ENCODE peak calls at places on chromosome 16, in six cellular contexts. T is cardiac muscle cell, L is BJ, U is HL-60, K is fibroblast of lung, M is esophagus muscularis mucosa. R is an unnamed sample.

GRCh38 chr16:88446736-88447135 is 6.3 kb upstream of the ZFPM1 start:
- DNase-seq in T (no peak), L (no peak), U (no peak), K (no peak), M (no peak), R (no peak)

GRCh38 chr16:79885320-79885719 is 284.8 kb upstream of the MAF start:
- DNase-seq in T (no peak), L (no peak), U (no peak), K (no peak), M (no peak), R (no peak)

GRCh38 chr16:88792668-88793587 is 7.9 kb upstream of the PIEZO1 start:
- DNase-seq in T (no peak), L (no peak), U (no peak), K (no peak), M (no peak), R (no peak)

GRCh38 chr16:1019234-1019933 is 37.8 kb downstream of the SOX8 start:
- DNase-seq in T (no peak), L (peak), U (no peak), K (no peak), M (no peak), R (no peak)

GRCh38 chr16:4273858-4274291 is 1.1 kb upstream of the TFAP4 start:
- DNase-seq in T (peak), L (no peak), U (peak), K (peak), M (peak), R (no peak)

GRCh38 chr16:82061861-82062525 is 26.9 kb downstream of the HSD17B2 start:
- DNase-seq in T (peak), L (no peak), U (peak), K (peak), M (no peak), R (no peak)

GRCh38 chr16:75351183-75351582 is 82.1 kb downstream of the CFDP1 start:
- DNase-seq in T (no peak), L (peak), U (no peak), K (peak), M (no peak), R (no peak)

GRCh38 chr16:68379472-68380347 is 68.6 kb downstream of the SMPD3 start:
- DNase-seq in T (no peak), L (no peak), U (no peak), K (no peak), M (no peak), R (no peak)

GRCh38 chr16:78421244-78421661 is 321.8 kb downstream of the WWOX start:
- DNase-seq in T (no peak), L (no peak), U (no peak), K (no peak), M (no peak), R (no peak)

GRCh38 chr16:12305847-12306246 is 329.3 kb downstream of the SNX29 start:
- DNase-seq in T (no peak), L (no peak), U (no peak), K (no peak), M (no peak), R (no peak)

GRCh38 chr16:12173121-12173520 is 196.6 kb downstream of the SNX29 start:
- DNase-seq in T (no peak), L (no peak), U (no peak), K (no peak), M (no peak), R (no peak)

GRCh38 chr16:56632160-56632847 is at the start of gene MT1M:
- DNase-seq in T (peak), L (no peak), U (no peak), K (no peak), M (no peak), R (no peak)

GRCh38 chr16:20280259-20280658 is 47.1 kb downstream of the GP2 start:
- DNase-seq in T (no peak), L (no peak), U (no peak), K (no peak), M (no peak), R (no peak)

GRCh38 chr16:68737046-68737729 is at the start of gene CDH1:
- DNase-seq in T (peak), L (no peak), U (no peak), K (no peak), M (no peak), R (no peak)

GRCh38 chr16:87849419-87850008 is 19.8 kb downstream of the SLC7A5 start:
- DNase-seq in T (no peak), L (no peak), U (no peak), K (no peak), M (no peak), R (no peak)

GRCh38 chr16:71320021-71320420 is 30.8 kb upstream of the CMTR2 start:
- DNase-seq in T (no peak), L (no peak), U (no peak), K (no peak), M (no peak), R (no peak)

GRCh38 chr16:79307214-79307613 is 293.3 kb downstream of the MAF start:
- DNase-seq in T (no peak), L (no peak), U (no peak), K (no peak), M (peak), R (no peak)

GRCh38 chr16:49844399-49844798 is 11.5 kb downstream of the ZNF423 start:
- DNase-seq in T (no peak), L (no peak), U (no peak), K (no peak), M (no peak), R (no peak)

GRCh38 chr16:63602206-63602927 is 1519.5 kb downstream of the CDH11 start:
- DNase-seq in T (no peak), L (no peak), U (no peak), K (no peak), M (no peak), R (no peak)

GRCh38 chr16:1057252-1057932 is 15.2 kb upstream of the SSTR5 start:
- DNase-seq in T (peak), L (no peak), U (peak), K (no peak), M (no peak), R (no peak)

GRCh38 chr16:11852092-11852809 is 909 bp upstream of the RSL1D1 start:
- DNase-seq in T (no peak), L (no peak), U (peak), K (no peak), M (no peak), R (no peak)

GRCh38 chr16:65069090-65069489 is 52.8 kb downstream of the CDH11 start:
- DNase-seq in T (no peak), L (peak), U (no peak), K (peak), M (no peak), R (no peak)

GRCh38 chr16:71846443-71846842 is 667 bp downstream of the ATXN1L start:
- DNase-seq in T (peak), L (no peak), U (no peak), K (peak), M (no peak), R (no peak)

GRCh38 chr16:87657621-87658192 is 55.4 kb downstream of the JPH3 start:
- DNase-seq in T (no peak), L (no peak), U (no peak), K (no peak), M (no peak), R (no peak)

GRCh38 chr16:87706278-87707000 is 59.3 kb downstream of the KLHDC4 start:
- DNase-seq in T (no peak), L (no peak), U (no peak), K (no peak), M (no peak), R (no peak)

GRCh38 chr16:77327717-77328116 is 107.1 kb downstream of the ADAMTS18 start:
- DNase-seq in T (no peak), L (no peak), U (no peak), K (no peak), M (no peak), R (no peak)

GRCh38 chr16:79838860-79839259 is 238.3 kb upstream of the MAF start:
- DNase-seq in T (no peak), L (no peak), U (no peak), K (peak), M (no peak), R (no peak)

GRCh38 chr16:11742041-11742535 is 569 bp downstream of the TXNDC11 start:
- DNase-seq in T (no peak), L (no peak), U (peak), K (peak), M (no peak), R (no peak)

GRCh38 chr16:75322706-75323105 is 71.3 kb upstream of the BCAR1 start:
- DNase-seq in T (no peak), L (no peak), U (no peak), K (peak), M (no peak), R (no peak)

GRCh38 chr16:74836111-74836671 is 61.6 kb upstream of the FA2H start:
- DNase-seq in T (no peak), L (no peak), U (no peak), K (no peak), M (no peak), R (no peak)

GRCh38 chr16:4272114-4272954 is 489 bp downstream of the TFAP4 start:
- DNase-seq in T (peak), L (no peak), U (peak), K (peak), M (no peak), R (no peak)

GRCh38 chr16:10741844-10742243 is 1.8 kb upstream of the NUBP1 start:
- DNase-seq in T (no peak), L (no peak), U (no peak), K (peak), M (no peak), R (no peak)

GRCh38 chr16:78605548-78606097 is 506.2 kb downstream of the WWOX start:
- DNase-seq in T (no peak), L (no peak), U (no peak), K (no peak), M (no peak), R (no peak)

GRCh38 chr16:57026778-57027062 is 37.4 kb downstream of the NLRC5 start:
- DNase-seq in T (no peak), L (no peak), U (no peak), K (no peak), M (no peak), R (no peak)

GRCh38 chr16:23080747-23081146 is 68.5 kb downstream of the USP31 start:
- DNase-seq in T (no peak), L (no peak), U (no peak), K (no peak), M (no peak), R (no peak)

DNA sequence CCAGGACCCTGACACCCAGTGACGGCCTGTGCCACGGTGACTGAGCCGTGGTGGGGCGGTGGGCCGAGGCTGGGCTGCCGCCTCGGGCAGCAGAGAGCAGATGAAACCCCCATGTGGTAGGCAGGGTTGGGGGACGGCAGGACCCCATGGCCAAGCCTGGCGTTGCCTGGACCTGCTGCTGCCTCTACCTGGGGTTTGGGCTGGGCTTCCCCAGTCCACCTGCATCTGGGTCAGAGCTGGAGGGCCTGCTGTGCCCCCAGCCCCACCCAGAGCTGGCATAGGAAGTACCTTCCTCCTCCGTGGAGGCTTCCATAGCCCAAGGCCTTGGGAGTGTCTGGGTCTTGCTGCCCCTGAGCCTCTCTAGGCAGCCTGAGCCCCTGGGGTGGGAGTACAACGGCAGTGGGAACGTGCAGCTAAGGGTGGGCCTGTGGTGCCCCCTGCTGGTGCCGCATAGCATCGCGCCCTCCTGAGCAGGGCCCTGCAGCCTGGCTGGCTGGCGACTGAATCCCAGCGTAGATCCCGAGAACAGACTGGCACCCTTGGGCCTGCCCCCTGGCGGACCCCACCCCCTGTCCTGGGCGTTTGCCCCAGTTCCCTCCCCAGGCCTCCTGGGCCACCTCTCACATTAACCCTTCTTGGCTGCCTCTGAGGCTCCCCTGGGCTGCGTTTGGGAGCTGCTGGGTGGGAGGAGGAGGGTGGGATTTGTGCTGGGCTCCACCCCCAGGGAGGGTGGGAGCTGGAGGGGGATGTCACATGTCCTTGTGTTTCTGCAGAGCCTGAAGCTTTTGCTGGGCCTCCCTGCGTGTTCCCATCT is 12.6 kb upstream of the ATP6V0C start:
- DNase-seq in T (peak), L (no peak), U (peak), K (peak), M (peak), R (no peak)
- H3K4me3 ChIP-seq in T (peak), L (no peak), U (no peak), K (no peak), M (peak), R (peak)

DNA sequence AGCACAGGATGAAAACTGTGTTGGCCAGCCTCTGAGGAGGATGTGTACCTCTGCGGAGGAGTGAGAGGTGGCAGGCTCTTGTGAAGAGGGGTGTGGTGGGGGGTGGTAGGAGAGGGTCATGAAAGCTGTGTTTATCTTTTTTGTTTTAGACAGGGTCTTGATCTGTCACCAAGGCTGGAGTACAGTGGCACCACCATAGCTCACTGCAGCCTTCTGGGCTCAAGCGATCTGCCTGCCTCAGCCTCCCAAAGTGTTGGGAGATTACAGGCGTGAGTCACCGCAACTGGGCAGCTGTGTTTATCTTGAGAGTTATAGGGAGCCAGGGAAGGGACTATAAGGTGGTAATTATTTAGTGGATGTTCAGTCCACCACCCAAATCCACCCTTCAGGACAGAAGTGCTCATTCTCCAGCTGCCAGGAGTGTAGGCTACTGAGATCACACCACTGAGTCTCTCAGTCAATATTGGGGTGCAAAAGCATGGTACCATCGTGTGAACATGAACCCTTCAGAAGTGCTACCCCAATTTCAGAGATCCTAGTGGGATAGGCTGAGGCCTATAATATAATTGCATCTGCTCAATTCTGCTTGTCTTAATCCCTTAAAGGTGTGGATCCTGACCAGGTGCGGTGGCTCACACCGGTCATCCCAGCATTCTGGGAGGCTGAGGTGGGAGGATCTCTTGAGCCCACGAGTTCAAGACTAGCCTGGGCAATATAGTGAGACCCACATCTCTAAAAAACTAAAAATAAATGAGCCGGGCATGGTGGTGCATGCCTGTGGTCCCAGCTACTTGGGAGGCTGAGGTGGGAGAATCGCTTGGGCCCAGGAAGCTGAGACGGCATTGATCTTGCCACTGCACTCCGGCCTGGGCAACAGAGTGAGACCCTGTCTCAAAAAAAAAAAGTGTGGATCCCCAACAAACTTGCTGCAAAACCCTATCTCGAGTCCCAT is 788 bp upstream of the EXOC3L1 start:
- DNase-seq in T (no peak), L (no peak), U (no peak), K (peak), M (no peak), R (no peak)
- H3K4me3 ChIP-seq in T (no peak), L (no peak), U (no peak), K (no peak), M (no peak), R (no peak)

GRCh38 chr16:53042235-53042645 is 10.5 kb downstream of the CHD9NB start:
- DNase-seq in T (no peak), L (no peak), U (no peak), K (no peak), M (no peak), R (no peak)
- H3K4me3 ChIP-seq in T (no peak), L (no peak), U (no peak), K (no peak), M (no peak), R (no peak)

DNA sequence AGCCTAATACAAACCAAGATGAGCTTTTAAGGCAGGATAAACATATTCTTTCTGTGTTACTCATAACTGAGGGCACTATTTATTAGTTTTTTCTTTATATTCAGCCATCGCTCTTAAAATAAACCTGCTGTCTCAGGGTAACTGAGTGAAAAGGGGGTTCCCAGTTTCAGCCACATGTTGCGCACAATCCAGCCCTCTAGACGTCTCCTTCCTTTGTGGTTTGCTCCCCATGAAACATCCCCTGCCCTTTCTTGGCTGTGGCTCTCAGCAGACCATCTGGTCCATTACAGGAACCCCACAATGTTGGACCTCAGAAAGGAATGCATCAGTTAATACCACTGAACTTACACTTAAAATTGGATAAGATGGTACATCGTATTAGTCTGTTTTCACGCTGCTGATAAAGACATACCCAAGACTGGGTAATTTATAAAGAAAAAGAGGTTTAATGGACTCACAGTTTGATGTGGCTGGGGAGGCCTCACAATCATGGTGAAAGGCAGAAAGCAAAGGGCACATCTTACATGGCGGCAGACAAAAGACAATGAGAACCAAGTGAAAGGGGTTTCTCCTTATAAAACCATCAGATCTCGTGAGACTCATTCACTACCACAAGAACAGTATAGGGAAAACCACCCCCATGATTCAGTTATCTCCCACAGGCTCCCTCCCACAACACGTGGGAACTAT is 12.6 kb upstream of the IL21R start:
- DNase-seq in T (no peak), L (no peak), U (no peak), K (no peak), M (no peak), R (peak)
- H3K4me3 ChIP-seq in T (no peak), L (no peak), U (no peak), K (no peak), M (no peak), R (no peak)

GRCh38 chr16:15856901-15857778 is at the start of gene MYH11:
- DNase-seq in T (peak), L (no peak), U (peak), K (no peak), M (no peak), R (no peak)
- H3K4me3 ChIP-seq in T (peak), L (peak), U (no peak), K (peak), M (peak), R (peak)

GRCh38 chr16:83501481-83501880 is 306.3 kb upstream of the HSBP1 start:
- DNase-seq in T (no peak), L (no peak), U (no peak), K (no peak), M (no peak), R (no peak)
- H3K4me3 ChIP-seq in T (no peak), L (no peak), U (no peak), K (no peak), M (no peak), R (no peak)

DNA sequence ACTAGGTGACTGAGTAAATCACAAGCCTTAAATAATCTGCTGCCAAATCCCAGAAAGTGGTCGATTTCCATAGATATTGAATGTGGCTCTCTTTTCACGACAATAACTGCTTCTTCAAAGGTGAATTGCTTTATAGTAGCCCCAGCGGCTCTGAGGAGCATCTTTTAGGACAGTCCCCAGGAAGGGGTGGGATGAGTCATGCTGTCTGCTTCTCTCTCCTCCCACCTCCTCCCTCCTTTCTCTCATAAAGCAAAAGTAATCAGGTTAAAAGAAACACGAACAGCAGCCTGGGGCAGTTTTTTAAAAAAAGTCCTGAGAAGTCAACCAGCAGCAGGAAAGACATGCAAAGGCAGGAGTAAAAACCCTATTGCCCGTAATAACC is 1.8 kb downstream of the KIAA0513 start:
- DNase-seq in T (no peak), L (peak), U (no peak), K (peak), M (no peak), R (no peak)
- H3K4me3 ChIP-seq in T (no peak), L (no peak), U (peak), K (peak), M (peak), R (peak)

DNA sequence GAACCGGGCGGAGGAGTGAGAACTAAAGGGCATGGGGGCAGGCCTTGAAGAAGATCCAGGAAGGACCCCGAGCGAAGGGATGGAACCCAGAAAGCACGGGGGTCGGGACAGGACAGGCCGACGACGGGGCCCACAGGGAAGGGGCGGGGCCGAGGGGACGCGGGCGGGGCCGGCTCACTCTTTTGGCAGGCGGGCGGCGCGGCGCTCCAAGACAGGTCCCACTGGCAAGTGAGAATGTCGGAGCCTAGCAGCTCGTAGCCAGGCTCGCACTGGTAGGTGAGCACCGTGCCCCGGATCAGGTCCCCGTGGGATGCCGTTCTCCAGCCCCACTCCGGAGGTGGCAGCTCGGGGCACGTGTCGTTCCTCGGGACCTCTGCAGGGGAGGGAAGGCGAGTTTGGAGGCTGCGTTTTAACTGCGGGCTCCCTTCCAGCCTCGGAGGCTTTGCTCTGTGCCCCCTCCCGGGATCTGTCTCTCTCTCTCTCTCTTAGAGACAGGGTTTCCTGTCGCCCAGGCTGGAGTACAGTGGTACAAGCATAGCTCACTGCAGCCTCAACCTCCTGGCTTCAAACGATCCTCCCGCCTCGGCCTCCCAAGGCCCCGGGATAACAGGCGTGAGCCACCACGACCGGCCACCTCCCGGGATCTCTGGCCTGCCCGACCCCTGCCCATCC is 13.7 kb upstream of the CDIPT start:
- DNase-seq in T (no peak), L (no peak), U (no peak), K (no peak), M (no peak), R (no peak)
- H3K4me3 ChIP-seq in T (no peak), L (peak), U (peak), K (no peak), M (peak), R (peak)

R was measured in vagina.